ENCODE peak calls at places on chromosomes 12 and 14, in eight cellular contexts. One of them, this sample, is unnamed.

GRCh38 chr14:65476290-65476941 is 63.9 kb downstream of the FUT8 start:
- DNase-seq in RWPE2: no peak
- DNase-seq in astrocyte of the cerebellum: no peak
- DNase-seq in brain microvascular endothelial cell: no peak
- DNase-seq in left ventricle myocardium inferior: no peak
- DNase-seq in WERI-Rb-1: no peak
- DNase-seq in CD8-positive, alpha-beta T cell: no peak
- DNase-seq in lower lobe of right lung: no peak
- DNase-seq in this sample: no peak

GRCh38 chr12:58247633-58248032 is 306.3 kb downstream of the ATP23 start:
- DNase-seq in RWPE2: no peak
- DNase-seq in astrocyte of the cerebellum: no peak
- DNase-seq in CD8-positive, alpha-beta T cell: no peak
- DNase-seq in brain microvascular endothelial cell: no peak
- DNase-seq in lower lobe of right lung: no peak
- DNase-seq in left ventricle myocardium inferior: no peak
- DNase-seq in WERI-Rb-1: peak; percentile 82
- DNase-seq in this sample: no peak

GRCh38 chr12:115209230-115209629 is 525.3 kb upstream of the TBX3 start:
- DNase-seq in CD8-positive, alpha-beta T cell: no peak
- DNase-seq in RWPE2: no peak
- DNase-seq in WERI-Rb-1: no peak
- DNase-seq in left ventricle myocardium inferior: no peak
- DNase-seq in lower lobe of right lung: no peak
- DNase-seq in astrocyte of the cerebellum: no peak
- DNase-seq in brain microvascular endothelial cell: no peak
- DNase-seq in this sample: no peak

GRCh38 chr12:45122776-45123380 is 72.0 kb upstream of the DBX2 start:
- DNase-seq in brain microvascular endothelial cell: no peak
- DNase-seq in CD8-positive, alpha-beta T cell: no peak
- DNase-seq in lower lobe of right lung: no peak
- DNase-seq in RWPE2: no peak
- DNase-seq in WERI-Rb-1: peak; percentile 21
- DNase-seq in left ventricle myocardium inferior: no peak
- DNase-seq in astrocyte of the cerebellum: peak; percentile 11
- DNase-seq in this sample: no peak

GRCh38 chr12:132163041-132163910 is 19.0 kb downstream of the NOC4L start:
- DNase-seq in lower lobe of right lung: no peak
- DNase-seq in left ventricle myocardium inferior: peak; percentile 11
- DNase-seq in RWPE2: no peak
- DNase-seq in brain microvascular endothelial cell: no peak
- DNase-seq in astrocyte of the cerebellum: no peak
- DNase-seq in WERI-Rb-1: no peak
- DNase-seq in CD8-positive, alpha-beta T cell: peak; percentile 17
- DNase-seq in this sample: no peak

GRCh38 chr12:91074851-91075250 is 17.0 kb upstream of the KERA start:
- DNase-seq in CD8-positive, alpha-beta T cell: no peak
- DNase-seq in RWPE2: no peak
- DNase-seq in brain microvascular endothelial cell: no peak
- DNase-seq in lower lobe of right lung: no peak
- DNase-seq in left ventricle myocardium inferior: no peak
- DNase-seq in astrocyte of the cerebellum: no peak
- DNase-seq in WERI-Rb-1: no peak
- DNase-seq in this sample: no peak

GRCh38 chr12:115158816-115159215 is 474.8 kb upstream of the TBX3 start:
- DNase-seq in left ventricle myocardium inferior: no peak
- DNase-seq in WERI-Rb-1: no peak
- DNase-seq in brain microvascular endothelial cell: no peak
- DNase-seq in CD8-positive, alpha-beta T cell: no peak
- DNase-seq in astrocyte of the cerebellum: no peak
- DNase-seq in RWPE2: no peak
- DNase-seq in lower lobe of right lung: no peak
- DNase-seq in this sample: no peak

GRCh38 chr14:77183896-77184295 is 2.3 kb downstream of the TMEM63C start:
- DNase-seq in lower lobe of right lung: no peak
- DNase-seq in astrocyte of the cerebellum: no peak
- DNase-seq in left ventricle myocardium inferior: no peak
- DNase-seq in brain microvascular endothelial cell: no peak
- DNase-seq in WERI-Rb-1: no peak
- DNase-seq in CD8-positive, alpha-beta T cell: no peak
- DNase-seq in RWPE2: no peak
- DNase-seq in this sample: no peak

GRCh38 chr14:67459336-67459735 is 29.2 kb downstream of the TMEM229B start:
- DNase-seq in lower lobe of right lung: no peak
- DNase-seq in RWPE2: no peak
- DNase-seq in astrocyte of the cerebellum: no peak
- DNase-seq in CD8-positive, alpha-beta T cell: no peak
- DNase-seq in brain microvascular endothelial cell: no peak
- DNase-seq in WERI-Rb-1: no peak
- DNase-seq in left ventricle myocardium inferior: no peak
- DNase-seq in this sample: no peak

GRCh38 chr12:54217774-54218221 is 29.0 kb upstream of the SMUG1 start:
- DNase-seq in lower lobe of right lung: no peak
- DNase-seq in brain microvascular endothelial cell: no peak
- DNase-seq in left ventricle myocardium inferior: peak; percentile 24
- DNase-seq in RWPE2: no peak
- DNase-seq in CD8-positive, alpha-beta T cell: no peak
- DNase-seq in WERI-Rb-1: no peak
- DNase-seq in astrocyte of the cerebellum: no peak
- DNase-seq in this sample: no peak

GRCh38 chr14:94005324-94005723 is 8.2 kb downstream of the CCDC197 start:
- DNase-seq in astrocyte of the cerebellum: no peak
- DNase-seq in left ventricle myocardium inferior: no peak
- DNase-seq in brain microvascular endothelial cell: no peak
- DNase-seq in CD8-positive, alpha-beta T cell: no peak
- DNase-seq in lower lobe of right lung: no peak
- DNase-seq in RWPE2: no peak
- DNase-seq in WERI-Rb-1: no peak
- DNase-seq in this sample: no peak

GRCh38 chr14:38189930-38190726 is 17.6 kb upstream of the SSTR1 start:
- DNase-seq in WERI-Rb-1: no peak
- DNase-seq in RWPE2: no peak
- DNase-seq in CD8-positive, alpha-beta T cell: no peak
- DNase-seq in astrocyte of the cerebellum: no peak
- DNase-seq in left ventricle myocardium inferior: no peak
- DNase-seq in lower lobe of right lung: no peak
- DNase-seq in brain microvascular endothelial cell: no peak
- DNase-seq in this sample: no peak

GRCh38 chr12:57452181-57452936 is 2.7 kb upstream of the INHBE start:
- DNase-seq in lower lobe of right lung: no peak
- DNase-seq in brain microvascular endothelial cell: peak; percentile 84
- DNase-seq in RWPE2: no peak
- DNase-seq in CD8-positive, alpha-beta T cell: no peak
- DNase-seq in astrocyte of the cerebellum: no peak
- DNase-seq in WERI-Rb-1: peak; percentile 94
- DNase-seq in left ventricle myocardium inferior: peak; percentile 38
- DNase-seq in this sample: peak; percentile 70

GRCh38 chr12:41709463-41710285 is 435.0 kb downstream of the GXYLT1 start:
- DNase-seq in astrocyte of the cerebellum: no peak
- DNase-seq in CD8-positive, alpha-beta T cell: no peak
- DNase-seq in WERI-Rb-1: no peak
- DNase-seq in RWPE2: no peak
- DNase-seq in brain microvascular endothelial cell: no peak
- DNase-seq in left ventricle myocardium inferior: no peak
- DNase-seq in lower lobe of right lung: no peak
- DNase-seq in this sample: no peak

GRCh38 chr12:41706376-41706775 is 438.3 kb downstream of the GXYLT1 start:
- DNase-seq in WERI-Rb-1: no peak
- DNase-seq in brain microvascular endothelial cell: no peak
- DNase-seq in lower lobe of right lung: no peak
- DNase-seq in CD8-positive, alpha-beta T cell: no peak
- DNase-seq in RWPE2: no peak
- DNase-seq in astrocyte of the cerebellum: no peak
- DNase-seq in left ventricle myocardium inferior: no peak
- DNase-seq in this sample: no peak

DNA sequence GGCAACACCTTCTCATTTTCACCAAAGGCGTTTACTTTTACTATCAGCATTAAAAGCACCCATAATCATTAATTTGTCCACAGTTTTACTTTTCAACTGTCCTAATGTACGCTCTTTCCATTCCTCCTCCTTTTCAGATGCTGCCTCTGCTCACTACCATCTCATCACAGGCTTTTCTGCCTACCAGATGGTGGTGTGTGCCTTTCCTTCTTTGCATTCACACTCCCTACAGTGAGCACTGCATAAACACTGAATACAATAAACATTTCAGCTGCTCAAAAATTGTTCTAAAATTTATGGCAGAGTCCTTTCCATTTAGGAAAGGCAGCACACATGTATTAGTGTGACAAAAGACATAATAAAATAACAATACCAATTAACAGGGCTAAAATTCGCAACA is 435.7 kb downstream of the GXYLT1 start:
- DNase-seq in WERI-Rb-1: no peak
- DNase-seq in astrocyte of the cerebellum: no peak
- DNase-seq in RWPE2: no peak
- DNase-seq in lower lobe of right lung: no peak
- DNase-seq in brain microvascular endothelial cell: no peak
- DNase-seq in left ventricle myocardium inferior: no peak
- DNase-seq in CD8-positive, alpha-beta T cell: no peak
- DNase-seq in this sample: no peak
- H3K4me3 ChIP-seq in WERI-Rb-1: no peak overlapping the region
- H3K4me3 ChIP-seq in astrocyte of the cerebellum: no peak overlapping the region
- H3K4me3 ChIP-seq in RWPE2: no peak overlapping the region
- H3K4me3 ChIP-seq in lower lobe of right lung: no peak overlapping the region
- H3K4me3 ChIP-seq in brain microvascular endothelial cell: no peak overlapping the region
- H3K4me3 ChIP-seq in left ventricle myocardium inferior: no peak overlapping the region
- H3K4me3 ChIP-seq in CD8-positive, alpha-beta T cell: no peak overlapping the region
- H3K4me3 ChIP-seq in this sample: no peak overlapping the region

DNA sequence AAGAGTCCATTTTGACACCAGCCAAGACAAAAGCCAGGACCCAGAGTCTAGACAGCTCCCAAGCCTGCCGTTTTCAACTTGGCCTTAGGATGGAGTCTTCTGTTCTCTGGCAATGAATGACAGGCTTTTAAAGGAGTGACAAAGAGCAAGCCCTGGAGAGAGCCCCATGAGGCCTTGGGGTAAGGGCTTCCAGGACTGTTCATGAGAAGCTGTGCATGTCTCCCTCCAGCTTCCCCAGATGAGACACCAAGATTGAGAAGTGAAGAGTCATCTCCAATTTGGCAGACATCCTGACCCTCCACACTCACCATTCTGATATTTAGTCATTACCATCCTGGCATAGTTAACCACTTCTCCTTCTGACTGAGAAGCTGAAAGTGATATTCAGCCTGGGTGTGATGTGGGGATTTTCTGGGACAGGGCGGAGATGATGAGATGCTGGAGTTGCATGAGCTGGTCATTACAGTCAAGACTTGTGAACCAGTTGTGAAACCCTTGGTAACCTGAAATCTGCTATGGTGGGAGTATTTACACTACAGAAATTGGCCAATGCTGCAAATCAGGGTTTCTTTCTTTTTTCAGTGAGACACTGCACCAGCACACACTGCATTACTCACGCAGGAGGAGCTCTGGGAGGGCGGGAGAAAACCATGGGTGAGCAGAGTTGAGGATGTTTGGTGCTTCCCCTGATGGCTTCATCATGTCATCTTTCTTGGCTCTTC is 77.8 kb downstream of the VCPKMT start:
- DNase-seq in lower lobe of right lung: no peak
- DNase-seq in astrocyte of the cerebellum: peak; percentile 55
- DNase-seq in left ventricle myocardium inferior: no peak
- DNase-seq in brain microvascular endothelial cell: peak; percentile 87
- DNase-seq in RWPE2: no peak
- DNase-seq in WERI-Rb-1: no peak
- DNase-seq in CD8-positive, alpha-beta T cell: peak; percentile 26
- DNase-seq in this sample: peak; percentile 92
- TF ChIP-seq CTCF in lower lobe of right lung: no peak
- TF ChIP-seq CTCF in astrocyte of the cerebellum: peak; percentile 15
- TF ChIP-seq CTCF in left ventricle myocardium inferior: no peak
- TF ChIP-seq CTCF in brain microvascular endothelial cell: peak; percentile 40
- TF ChIP-seq CTCF in RWPE2: no peak
- TF ChIP-seq CTCF in WERI-Rb-1: no peak
- TF ChIP-seq CTCF in CD8-positive, alpha-beta T cell: no peak
- TF ChIP-seq CTCF in this sample: peak; percentile 42

GRCh38 chr12:112795582-112795981 is 4.0 kb downstream of the RPH3A start:
- DNase-seq in RWPE2: no peak
- DNase-seq in brain microvascular endothelial cell: no peak
- DNase-seq in astrocyte of the cerebellum: no peak
- DNase-seq in WERI-Rb-1: no peak
- DNase-seq in CD8-positive, alpha-beta T cell: no peak
- DNase-seq in left ventricle myocardium inferior: no peak
- DNase-seq in lower lobe of right lung: no peak
- DNase-seq in this sample: no peak

GRCh38 chr12:112794721-112795486 is 3.4 kb downstream of the RPH3A start:
- DNase-seq in left ventricle myocardium inferior: no peak
- DNase-seq in lower lobe of right lung: no peak
- DNase-seq in astrocyte of the cerebellum: no peak
- DNase-seq in CD8-positive, alpha-beta T cell: no peak
- DNase-seq in RWPE2: no peak
- DNase-seq in WERI-Rb-1: no peak
- DNase-seq in brain microvascular endothelial cell: no peak
- DNase-seq in this sample: no peak

GRCh38 chr12:112792743-112793142 is 1.2 kb downstream of the RPH3A start:
- DNase-seq in astrocyte of the cerebellum: no peak
- DNase-seq in RWPE2: no peak
- DNase-seq in brain microvascular endothelial cell: no peak
- DNase-seq in lower lobe of right lung: no peak
- DNase-seq in WERI-Rb-1: no peak
- DNase-seq in left ventricle myocardium inferior: no peak
- DNase-seq in CD8-positive, alpha-beta T cell: no peak
- DNase-seq in this sample: no peak

GRCh38 chr12:112796067-112796466 is 4.5 kb downstream of the RPH3A start:
- DNase-seq in left ventricle myocardium inferior: no peak
- DNase-seq in WERI-Rb-1: no peak
- DNase-seq in brain microvascular endothelial cell: no peak
- DNase-seq in lower lobe of right lung: no peak
- DNase-seq in astrocyte of the cerebellum: no peak
- DNase-seq in RWPE2: no peak
- DNase-seq in CD8-positive, alpha-beta T cell: no peak
- DNase-seq in this sample: no peak

GRCh38 chr12:112792306-112792705 is 758 bp downstream of the RPH3A start:
- DNase-seq in WERI-Rb-1: no peak
- DNase-seq in astrocyte of the cerebellum: no peak
- DNase-seq in brain microvascular endothelial cell: no peak
- DNase-seq in left ventricle myocardium inferior: no peak
- DNase-seq in lower lobe of right lung: no peak
- DNase-seq in RWPE2: no peak
- DNase-seq in CD8-positive, alpha-beta T cell: no peak
- DNase-seq in this sample: no peak
- H3K4me3 ChIP-seq in WERI-Rb-1: no peak overlapping the region
- H3K4me3 ChIP-seq in astrocyte of the cerebellum: no peak overlapping the region
- H3K4me3 ChIP-seq in brain microvascular endothelial cell: no peak overlapping the region
- H3K4me3 ChIP-seq in left ventricle myocardium inferior: no peak overlapping the region
- H3K4me3 ChIP-seq in lower lobe of right lung: no peak overlapping the region
- H3K4me3 ChIP-seq in RWPE2: no peak overlapping the region
- H3K4me3 ChIP-seq in CD8-positive, alpha-beta T cell: no peak overlapping the region
- H3K4me3 ChIP-seq in this sample: no peak overlapping the region

DNA sequence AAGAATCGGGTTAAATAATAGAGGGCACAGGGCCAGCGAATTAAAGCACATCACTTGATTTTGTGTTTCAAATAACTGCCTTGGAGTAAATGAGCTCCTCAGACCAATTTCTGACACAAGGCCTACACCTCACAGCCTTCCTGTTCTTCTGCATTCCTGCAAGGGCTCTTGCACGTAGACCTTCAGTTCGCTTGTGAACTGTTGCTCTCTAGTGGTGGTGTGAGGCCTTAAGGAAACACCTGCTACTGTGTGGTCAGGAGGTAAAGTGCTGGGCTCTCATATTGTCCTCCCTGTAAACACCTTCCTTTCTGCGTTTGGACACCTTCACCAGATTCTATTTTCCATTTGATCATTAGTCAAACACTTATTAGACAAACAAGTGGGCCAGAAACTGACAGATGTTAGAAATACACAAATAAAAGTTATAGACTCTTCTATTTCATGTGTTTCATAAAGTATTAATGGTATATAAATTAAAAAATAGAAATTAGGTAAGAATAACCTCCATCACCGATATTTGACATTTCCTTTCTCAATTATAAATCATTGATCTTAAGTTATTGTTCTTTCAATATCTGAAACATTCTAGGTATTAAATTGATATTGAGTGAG is 29.2 kb upstream of the KLRF1 start:
- DNase-seq in lower lobe of right lung: no peak
- DNase-seq in RWPE2: no peak
- DNase-seq in astrocyte of the cerebellum: peak; percentile 47
- DNase-seq in left ventricle myocardium inferior: no peak
- DNase-seq in WERI-Rb-1: peak; percentile 56
- DNase-seq in brain microvascular endothelial cell: peak; percentile 59
- DNase-seq in CD8-positive, alpha-beta T cell: peak; percentile 73
- DNase-seq in this sample: no peak
- TF ChIP-seq CTCF in lower lobe of right lung: peak; percentile 46
- TF ChIP-seq CTCF in RWPE2: peak; percentile 31
- TF ChIP-seq CTCF in astrocyte of the cerebellum: peak; percentile 71
- TF ChIP-seq CTCF in left ventricle myocardium inferior: peak; percentile 51
- TF ChIP-seq CTCF in WERI-Rb-1: peak; percentile 71
- TF ChIP-seq CTCF in brain microvascular endothelial cell: peak; percentile 72
- TF ChIP-seq CTCF in CD8-positive, alpha-beta T cell: peak; percentile 86
- TF ChIP-seq CTCF in this sample: peak; percentile 45

This sample was measured in BJ.